ENCODE peak calls at places on chromosomes 4 and X, in seven cellular contexts. One of them, this sample, is unnamed.

GRCh38 chr4:86092684-86093083 is 267.2 kb downstream of the MAPK10 start:
- DNase-seq in K562: no peak
- DNase-seq in HCT116: no peak
- DNase-seq in SK-N-SH: no peak
- DNase-seq in GM12878: no peak
- DNase-seq in HepG2: no peak
- DNase-seq in H1: no peak
- DNase-seq in this sample: peak; percentile 27

GRCh38 chr4:1008840-1009646 is 2.4 kb upstream of the FGFRL1 start:
- DNase-seq in SK-N-SH: no peak
- DNase-seq in K562: no peak
- DNase-seq in GM12878: no peak
- DNase-seq in HepG2: no peak
- DNase-seq in HCT116: no peak
- DNase-seq in H1: no peak
- DNase-seq in this sample: peak; percentile 25

GRCh38 chr4:92104506-92104905 is 199.3 kb upstream of the GRID2 start:
- DNase-seq in SK-N-SH: no peak
- DNase-seq in HepG2: no peak
- DNase-seq in H1: no peak
- DNase-seq in K562: no peak
- DNase-seq in GM12878: no peak
- DNase-seq in HCT116: no peak
- DNase-seq in this sample: no peak

GRCh38 chrX:102846544-102847236 is 90.4 kb upstream of the RAB40AL start:
- DNase-seq in HCT116: no peak
- DNase-seq in GM12878: no peak
- DNase-seq in SK-N-SH: no peak
- DNase-seq in HepG2: no peak
- DNase-seq in K562: no peak
- DNase-seq in H1: no peak
- DNase-seq in this sample: no peak

GRCh38 chrX:16788477-16788876 is 2.2 kb downstream of the TXLNG start:
- DNase-seq in SK-N-SH: no peak
- DNase-seq in HCT116: no peak
- DNase-seq in GM12878: no peak
- DNase-seq in H1: no peak
- DNase-seq in HepG2: no peak
- DNase-seq in K562: no peak
- DNase-seq in this sample: no peak

GRCh38 chrX:153673398-153674218 is at the start of gene PNCK:
- DNase-seq in H1: no peak
- DNase-seq in SK-N-SH: peak; percentile 71
- DNase-seq in GM12878: no peak
- DNase-seq in K562: no peak
- DNase-seq in HepG2: no peak
- DNase-seq in HCT116: no peak
- DNase-seq in this sample: no peak

GRCh38 chr4:184787766-184788503 is 37.8 kb downstream of the ACSL1 start:
- DNase-seq in HepG2: no peak
- DNase-seq in K562: no peak
- DNase-seq in SK-N-SH: no peak
- DNase-seq in H1: no peak
- DNase-seq in GM12878: no peak
- DNase-seq in HCT116: no peak
- DNase-seq in this sample: peak; percentile 20

GRCh38 chrX:69178592-69178991 is 13.3 kb upstream of the PJA1 start:
- DNase-seq in HCT116: no peak
- DNase-seq in GM12878: no peak
- DNase-seq in K562: no peak
- DNase-seq in H1: no peak
- DNase-seq in HepG2: no peak
- DNase-seq in SK-N-SH: no peak
- DNase-seq in this sample: no peak

GRCh38 chr4:107823870-107824366 is 814 bp upstream of the SGMS2 start:
- DNase-seq in HepG2: no peak
- DNase-seq in H1: peak; percentile 39
- DNase-seq in K562: no peak
- DNase-seq in GM12878: no peak
- DNase-seq in SK-N-SH: no peak
- DNase-seq in HCT116: peak; percentile 70
- DNase-seq in this sample: no peak

GRCh38 chr4:33961751-33962150 is 2282.6 kb downstream of the ARAP2 start:
- DNase-seq in HCT116: no peak
- DNase-seq in GM12878: no peak
- DNase-seq in H1: no peak
- DNase-seq in HepG2: no peak
- DNase-seq in SK-N-SH: no peak
- DNase-seq in K562: no peak
- DNase-seq in this sample: no peak

GRCh38 chr4:6047130-6047673 is 29.0 kb upstream of the C4orf50 start:
- DNase-seq in K562: no peak
- DNase-seq in GM12878: no peak
- DNase-seq in HCT116: peak; percentile 36
- DNase-seq in H1: no peak
- DNase-seq in SK-N-SH: no peak
- DNase-seq in HepG2: no peak
- DNase-seq in this sample: no peak

GRCh38 chr4:19329631-19330030 is 922.1 kb upstream of the SLIT2 start:
- DNase-seq in H1: no peak
- DNase-seq in SK-N-SH: no peak
- DNase-seq in HCT116: no peak
- DNase-seq in K562: no peak
- DNase-seq in HepG2: no peak
- DNase-seq in GM12878: no peak
- DNase-seq in this sample: no peak

GRCh38 chr4:32790803-32791202 is 2070.6 kb downstream of the PCDH7 start:
- DNase-seq in HCT116: no peak
- DNase-seq in K562: no peak
- DNase-seq in HepG2: no peak
- DNase-seq in GM12878: no peak
- DNase-seq in SK-N-SH: no peak
- DNase-seq in H1: no peak
- DNase-seq in this sample: no peak

GRCh38 chrX:12971282-12972003 is 3.5 kb upstream of the TMSB4X start:
- DNase-seq in HepG2: no peak
- DNase-seq in HCT116: no peak
- DNase-seq in H1: no peak
- DNase-seq in GM12878: no peak
- DNase-seq in K562: no peak
- DNase-seq in SK-N-SH: no peak
- DNase-seq in this sample: no peak

GRCh38 chr4:70992354-70992753 is 1.1 kb upstream of the DCK start:
- DNase-seq in HepG2: no peak
- DNase-seq in HCT116: peak; percentile 23
- DNase-seq in H1: no peak
- DNase-seq in SK-N-SH: no peak
- DNase-seq in GM12878: no peak
- DNase-seq in K562: peak; percentile 57
- DNase-seq in this sample: no peak

GRCh38 chr4:73735231-73735630 is 5.1 kb upstream of the CXCL8 start:
- DNase-seq in H1: no peak
- DNase-seq in HepG2: no peak
- DNase-seq in K562: peak; percentile 24
- DNase-seq in SK-N-SH: no peak
- DNase-seq in GM12878: peak; percentile 79
- DNase-seq in HCT116: no peak
- DNase-seq in this sample: peak; percentile 90

GRCh38 chr4:37667197-37668100 is 18.7 kb downstream of the RELL1 start:
- DNase-seq in GM12878: no peak
- DNase-seq in HCT116: no peak
- DNase-seq in HepG2: no peak
- DNase-seq in K562: no peak
- DNase-seq in SK-N-SH: no peak
- DNase-seq in H1: no peak
- DNase-seq in this sample: peak; percentile 70

GRCh38 chrX:154779261-154779660 is 16.6 kb downstream of the DKC1 start:
- DNase-seq in SK-N-SH: no peak
- DNase-seq in K562: no peak
- DNase-seq in HCT116: no peak
- DNase-seq in H1: no peak
- DNase-seq in GM12878: no peak
- DNase-seq in HepG2: no peak
- DNase-seq in this sample: no peak

GRCh38 chr4:117225441-117225840 is 140.1 kb upstream of the TRAM1L1 start:
- DNase-seq in HCT116: no peak
- DNase-seq in K562: no peak
- DNase-seq in HepG2: no peak
- DNase-seq in H1: no peak
- DNase-seq in GM12878: no peak
- DNase-seq in SK-N-SH: no peak
- DNase-seq in this sample: no peak

GRCh38 chr4:6107886-6108285 is 89.7 kb upstream of the C4orf50 start:
- DNase-seq in H1: no peak
- DNase-seq in HCT116: no peak
- DNase-seq in SK-N-SH: no peak
- DNase-seq in K562: no peak
- DNase-seq in GM12878: no peak
- DNase-seq in HepG2: no peak
- DNase-seq in this sample: no peak

GRCh38 chrX:1336331-1337143 is at the start of gene IL3RA:
- DNase-seq in SK-N-SH: no peak
- DNase-seq in H1: no peak
- DNase-seq in HepG2: no peak
- DNase-seq in K562: no peak
- DNase-seq in HCT116: no peak
- DNase-seq in GM12878: peak; percentile 52
- DNase-seq in this sample: peak; percentile 63
- TF ChIP-seq MAX in SK-N-SH: no peak
- TF ChIP-seq MAX in H1: no peak
- TF ChIP-seq MAX in HepG2: no peak
- TF ChIP-seq MAX in K562: no peak
- TF ChIP-seq MAX in HCT116: no peak
- TF ChIP-seq MAX in GM12878: no peak
- TF ChIP-seq MAX in this sample: no peak

DNA sequence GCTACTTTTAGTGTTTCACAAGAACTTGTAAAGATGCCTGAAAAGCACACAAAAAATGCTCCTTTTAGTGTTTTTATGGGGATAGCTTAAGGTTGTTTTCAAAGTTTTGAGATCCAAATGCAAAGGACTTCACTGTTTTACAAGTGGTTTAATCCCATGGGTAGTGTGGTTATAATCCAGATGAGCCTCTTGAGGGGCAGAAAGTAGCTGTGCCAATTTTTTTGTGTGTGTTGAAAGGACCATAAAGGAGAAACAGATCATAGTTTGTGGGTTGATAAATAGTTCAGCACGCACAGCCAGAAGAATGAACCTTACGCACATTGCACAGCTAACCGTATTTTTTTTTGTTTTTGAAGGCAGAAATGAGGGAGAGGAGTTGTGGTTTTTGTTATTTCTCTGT is 126.9 kb upstream of the GIMD1 start:
- DNase-seq in H1: no peak
- DNase-seq in K562: no peak
- DNase-seq in HepG2: no peak
- DNase-seq in GM12878: no peak
- DNase-seq in SK-N-SH: no peak
- DNase-seq in HCT116: no peak
- DNase-seq in this sample: no peak
- H3K4me3 ChIP-seq in H1: no peak overlapping the region
- H3K4me3 ChIP-seq in K562: no peak overlapping the region
- H3K4me3 ChIP-seq in HepG2: no peak overlapping the region
- H3K4me3 ChIP-seq in GM12878: no peak overlapping the region
- H3K4me3 ChIP-seq in SK-N-SH: no peak overlapping the region
- H3K4me3 ChIP-seq in HCT116: no peak overlapping the region
- H3K4me3 ChIP-seq in this sample: no peak overlapping the region

GRCh38 chr4:121594796-121595526 is 101.8 kb downstream of the ANXA5 start:
- DNase-seq in H1: no peak
- DNase-seq in K562: no peak
- DNase-seq in SK-N-SH: no peak
- DNase-seq in HCT116: no peak
- DNase-seq in HepG2: no peak
- DNase-seq in GM12878: no peak
- DNase-seq in this sample: peak; percentile 91

GRCh38 chr4:121593760-121594159 is 103.0 kb downstream of the ANXA5 start:
- DNase-seq in HepG2: no peak
- DNase-seq in GM12878: no peak
- DNase-seq in SK-N-SH: no peak
- DNase-seq in H1: no peak
- DNase-seq in K562: no peak
- DNase-seq in HCT116: no peak
- DNase-seq in this sample: no peak

GRCh38 chr4:121597346-121597934 is 99.3 kb downstream of the ANXA5 start:
- DNase-seq in HCT116: peak; percentile 31
- DNase-seq in K562: no peak
- DNase-seq in HepG2: no peak
- DNase-seq in GM12878: no peak
- DNase-seq in H1: no peak
- DNase-seq in SK-N-SH: no peak
- DNase-seq in this sample: no peak

DNA sequence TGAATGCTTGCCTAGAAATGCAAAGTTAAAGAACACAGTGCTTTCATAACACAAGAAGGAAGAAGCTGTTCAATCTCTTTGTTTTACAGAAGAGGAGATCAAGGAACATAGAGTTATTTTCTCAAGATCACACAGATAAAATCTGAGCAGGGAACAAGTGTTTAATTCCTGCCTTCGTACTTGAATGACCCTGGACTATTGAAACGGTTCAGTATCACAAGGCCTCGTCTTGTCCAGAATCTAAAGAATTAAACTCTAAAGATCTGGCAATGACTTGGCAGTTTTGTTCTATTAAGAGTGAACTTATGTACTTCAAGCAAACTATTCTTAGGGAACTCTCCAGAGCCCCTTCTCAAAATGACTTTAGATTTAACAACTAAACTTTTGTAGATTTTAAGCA is 97.7 kb downstream of the ANXA5 start:
- DNase-seq in HepG2: no peak
- DNase-seq in SK-N-SH: no peak
- DNase-seq in HCT116: no peak
- DNase-seq in K562: no peak
- DNase-seq in GM12878: no peak
- DNase-seq in H1: no peak
- DNase-seq in this sample: peak; percentile 40
- H2AFZ ChIP-seq in HepG2: no peak overlapping the region
- H2AFZ ChIP-seq in SK-N-SH: no peak overlapping the region
- H2AFZ ChIP-seq in HCT116: no peak overlapping the region
- H2AFZ ChIP-seq in K562: no peak overlapping the region
- H2AFZ ChIP-seq in GM12878: no peak overlapping the region
- H2AFZ ChIP-seq in H1: no peak overlapping the region
- H2AFZ ChIP-seq in this sample: no peak overlapping the region

DNA sequence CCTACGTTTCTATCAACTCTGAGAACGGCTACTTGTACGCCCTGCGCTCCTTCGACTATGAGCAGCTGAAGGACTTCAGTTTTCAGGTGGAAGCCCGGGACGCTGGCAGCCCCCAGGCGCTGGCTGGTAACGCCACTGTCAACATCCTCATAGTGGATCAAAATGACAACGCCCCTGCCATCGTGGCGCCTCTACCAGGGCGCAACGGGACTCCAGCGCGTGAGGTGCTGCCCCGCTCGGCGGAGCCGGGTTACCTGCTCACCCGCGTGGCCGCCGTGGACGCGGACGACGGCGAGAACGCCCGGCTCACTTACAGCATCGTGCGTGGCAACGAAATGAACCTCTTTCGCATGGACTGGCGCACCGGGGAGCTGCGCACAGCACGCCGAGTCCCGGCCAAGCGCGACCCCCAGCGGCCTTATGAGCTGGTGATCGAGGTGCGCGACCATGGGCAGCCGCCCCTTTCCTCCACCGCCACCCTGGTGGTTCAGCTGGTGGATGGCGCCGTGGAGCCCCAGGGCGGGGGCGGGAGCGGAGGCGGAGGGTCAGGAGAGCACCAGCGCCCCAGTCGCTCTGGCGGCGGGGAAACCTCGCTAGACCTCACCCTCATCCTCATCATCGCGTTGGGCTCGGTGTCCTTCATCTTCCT is 2.7 kb downstream of the PCDH10 start:
- DNase-seq in HepG2: no peak
- DNase-seq in HCT116: no peak
- DNase-seq in K562: no peak
- DNase-seq in SK-N-SH: peak; percentile 44
- DNase-seq in GM12878: no peak
- DNase-seq in H1: no peak
- DNase-seq in this sample: peak; percentile 73
- TF ChIP-seq MAX in HepG2: no peak
- TF ChIP-seq MAX in HCT116: no peak
- TF ChIP-seq MAX in K562: no peak
- TF ChIP-seq MAX in SK-N-SH: no peak
- TF ChIP-seq MAX in GM12878: no peak
- TF ChIP-seq MAX in H1: peak; percentile 38
- TF ChIP-seq MAX in this sample: no peak

This sample was measured in endothelial cell of umbilical vein.